ENCODE peak calls at places on chromosome 15, in seven cellular contexts. G is NCI-H82; O is activated CD4-positive, alpha-beta memory T cell treated with anti-CD3 and anti-CD28 coated beads for 36 hours; K is thyroid gland; S is gastrocnemius medialis; Z is NCI-H748 treated with DMSO at 0.1 percent for 48 hours; N is Kasumi-1. M is an unnamed sample.

GRCh38 chr15:94110476-94111130 is 120.8 kb upstream of the MCTP2 start:
- DNase-seq in S (no peak), N (no peak), G (no peak), K (no peak), Z (peak; percentile 3), O (no peak), M (no peak)

GRCh38 chr15:67043939-67044771 is 21.2 kb upstream of the SMAD3 start:
- DNase-seq in S (no peak), G (no peak), K (no peak), Z (no peak), O (no peak), N (no peak), M (no peak)

GRCh38 chr15:101511717-101512116 is 22.2 kb upstream of the PCSK6 start:
- DNase-seq in Z (no peak), O (no peak), N (no peak), K (no peak), G (no peak), S (no peak), M (no peak)

GRCh38 chr15:55879181-55879580 is 114.2 kb downstream of the NEDD4 start:
- DNase-seq in O (no peak), Z (no peak), S (no peak), N (no peak), K (no peak), G (no peak), M (no peak)

GRCh38 chr15:58260911-58261267 is 122.7 kb downstream of the AQP9 start:
- DNase-seq in K (peak; percentile 63), G (no peak), N (no peak), S (peak; percentile 74), Z (no peak), O (no peak), M (no peak)

GRCh38 chr15:39997031-39997430 is 42.0 kb downstream of the SRP14 start:
- DNase-seq in K (no peak), G (no peak), S (no peak), O (no peak), N (no peak), Z (no peak), M (no peak)

GRCh38 chr15:85793641-85794597 is 806 bp downstream of the KLHL25 start:
- DNase-seq in O (peak; percentile 56), G (peak; percentile 56), K (peak; percentile 68), S (peak; percentile 71), Z (peak; percentile 6), N (peak; percentile 16), M (no peak)

GRCh38 chr15:47618216-47618615 is 99.1 kb upstream of the SEMA6D start:
- DNase-seq in G (peak; percentile 20), N (no peak), O (no peak), Z (no peak), S (no peak), K (no peak), M (no peak)

GRCh38 chr15:42285042-42285441 is 11.8 kb upstream of the TMEM87A start:
- DNase-seq in Z (no peak), S (no peak), N (peak; percentile 21), G (no peak), K (no peak), O (no peak), M (no peak)

GRCh38 chr15:59687831-59688230 is 1.3 kb downstream of the BNIP2 start:
- DNase-seq in Z (no peak), G (peak; percentile 31), K (no peak), N (peak; percentile 68), O (peak; percentile 43), S (no peak), M (no peak)

GRCh38 chr15:62519900-62520299 is 354.8 kb upstream of the C2CD4B start:
- DNase-seq in S (no peak), G (no peak), N (no peak), K (no peak), Z (no peak), O (peak; percentile 33), M (no peak)

GRCh38 chr15:74168673-74169274 is 4.7 kb upstream of the ISLR start:
- DNase-seq in G (no peak), N (no peak), S (no peak), O (no peak), Z (no peak), K (no peak), M (no peak)

GRCh38 chr15:80585544-80586018 is 109.5 kb upstream of the ABHD17C start:
- DNase-seq in S (no peak), K (no peak), N (no peak), O (peak; percentile 16), Z (no peak), G (no peak), M (no peak)

GRCh38 chr15:78811124-78811824 is at the start of gene ADAMTS7:
- DNase-seq in G (peak; percentile 73), S (peak; percentile 25), O (peak; percentile 59), N (peak; percentile 32), K (peak; percentile 58), Z (no peak), M (no peak)

GRCh38 chr15:41490355-41490754 is 3.3 kb upstream of the ITPKA start:
- DNase-seq in S (no peak), O (peak; percentile 71), G (no peak), Z (no peak), N (peak; percentile 8), K (no peak), M (no peak)

GRCh38 chr15:100198442-100198841 is 143.3 kb downstream of the ADAMTS17 start:
- DNase-seq in Z (no peak), S (no peak), G (no peak), K (no peak), O (no peak), N (no peak), M (no peak)

GRCh38 chr15:91520848-91521247 is 332.7 kb upstream of the SLCO3A1 start:
- DNase-seq in S (no peak), Z (no peak), K (no peak), G (no peak), O (no peak), N (no peak), M (no peak)

GRCh38 chr15:77602800-77603199 is 29.9 kb downstream of the LINGO1 start:
- DNase-seq in G (no peak), Z (no peak), O (no peak), S (no peak), N (no peak), K (no peak), M (no peak)

GRCh38 chr15:62802612-62803011 is 239.9 kb upstream of the TPM1 start:
- DNase-seq in S (no peak), G (no peak), K (no peak), O (no peak), Z (no peak), N (no peak), M (no peak)

GRCh38 chr15:99753066-99753465 is 19.8 kb upstream of the LYSMD4 start:
- DNase-seq in G (no peak), O (no peak), S (no peak), N (no peak), K (no peak), Z (no peak), M (no peak)

GRCh38 chr15:36527512-36528162 is 51.8 kb upstream of the CDIN1 start:
- DNase-seq in N (no peak), G (peak; percentile 89), O (no peak), K (no peak), S (no peak), Z (no peak), M (no peak)

GRCh38 chr15:43941555-43941954 is 114.8 kb downstream of the WDR76 start:
- DNase-seq in Z (no peak), N (no peak), S (no peak), K (no peak), O (no peak), G (no peak), M (no peak)

GRCh38 chr15:94441782-94442181 is 210.4 kb downstream of the MCTP2 start:
- DNase-seq in S (no peak), O (no peak), Z (no peak), G (no peak), K (no peak), N (no peak), M (no peak)

GRCh38 chr15:63833246-63833696 is 477 bp downstream of the HERC1 start:
- DNase-seq in K (peak; percentile 42), O (peak; percentile 46), G (peak; percentile 58), N (no peak), S (peak; percentile 5), Z (no peak), M (no peak)

GRCh38 chr15:85482896-85483295 is 102.5 kb downstream of the AKAP13 start:
- DNase-seq in K (no peak), Z (no peak), G (no peak), S (no peak), O (no peak), N (peak; percentile 77), M (no peak)

GRCh38 chr15:63487076-63487757 is 17.2 kb upstream of the USP3 start:
- DNase-seq in S (peak; percentile 70), K (peak; percentile 84), O (peak; percentile 93), G (peak; percentile 90), Z (peak; percentile 4), N (peak; percentile 78), M (no peak)

GRCh38 chr15:85692873-85693272 is 101.9 kb downstream of the KLHL25 start:
- DNase-seq in S (no peak), O (peak; percentile 67), N (peak; percentile 6), G (no peak), Z (no peak), K (peak; percentile 80), M (no peak)

GRCh38 chr15:81275711-81276417 is 48.1 kb downstream of the STARD5 start:
- DNase-seq in S (no peak), N (no peak), Z (no peak), O (no peak), G (no peak), K (no peak), M (no peak)

GRCh38 chr15:66066439-66066838 is 187.1 kb downstream of the MEGF11 start:
- DNase-seq in N (no peak), S (no peak), O (no peak), K (no peak), G (peak; percentile 24), Z (no peak), M (no peak)

GRCh38 chr15:65365229-65365628 is 12.6 kb downstream of the IGDCC3 start:
- DNase-seq in G (no peak), Z (no peak), S (no peak), K (no peak), N (no peak), O (no peak), M (no peak)

GRCh38 chr15:93102211-93102610 is 13.2 kb upstream of the RGMA start:
- DNase-seq in K (no peak), N (no peak), G (no peak), S (no peak), Z (no peak), O (no peak), M (no peak)

GRCh38 chr15:64749999-64750657 is 25.3 kb downstream of the RBPMS2 start:
- DNase-seq in O (no peak), G (peak; percentile 62), S (no peak), N (no peak), Z (no peak), K (no peak), M (no peak)

GRCh38 chr15:23897091-23897490 is 210.0 kb upstream of the NDN start:
- DNase-seq in N (no peak), O (no peak), K (no peak), Z (no peak), G (no peak), S (no peak), M (no peak)

GRCh38 chr15:98519767-98520166 is 128.6 kb upstream of the IGF1R start:
- DNase-seq in O (no peak), G (no peak), Z (no peak), K (no peak), N (no peak), S (no peak), M (no peak)

GRCh38 chr15:100334905-100335304 is 6.9 kb downstream of the ADAMTS17 start:
- DNase-seq in G (no peak), N (no peak), Z (no peak), O (no peak), S (no peak), K (no peak), M (no peak)

GRCh38 chr15:73366766-73367623 is 1.8 kb downstream of the HCN4 start:
- DNase-seq in O (no peak), K (no peak), Z (no peak), G (peak; percentile 23), N (no peak), S (no peak), M (no peak)